ENCODE peak calls at places on chromosomes 12 and 14, in five cellular contexts. G is NCI-H460; R is stimulated activated CD4-positive, alpha-beta T cell treated with anti-CD3 and anti-CD28 coated beads, Interleukin-2, amount 100 ng/mL, for 24 hours; B is nucleus accumbens; J is left ventricle myocardium inferior. Z is an unnamed sample.

GRCh38 chr14:32129124-32129523 is 52.0 kb downstream of the ARHGAP5 start:
- DNase-seq in G (no peak), R (no peak), B (no peak), J (no peak), Z (no peak)

GRCh38 chr14:64992328-64992885 is 5.7 kb downstream of the FNTB start:
- DNase-seq in G (no peak), R (no peak), B (no peak), J (no peak), Z (no peak)

GRCh38 chr12:64103821-64104220 is 118.3 kb downstream of the KICS2 start:
- DNase-seq in G (no peak), R (no peak), B (no peak), J (no peak), Z (no peak)

GRCh38 chr14:86796221-86797074 is 1196.5 kb downstream of the GALC start:
- DNase-seq in G (no peak), R (no peak), B (no peak), J (no peak), Z (no peak)

GRCh38 chr14:52589646-52590045 is 37.0 kb downstream of the GPR137C start:
- DNase-seq in G (no peak), R (no peak), B (no peak), J (no peak), Z (no peak)

GRCh38 chr14:82689948-82690347 is 1156.3 kb upstream of the SEL1L start:
- DNase-seq in G (no peak), R (no peak), B (no peak), J (no peak), Z (no peak)

GRCh38 chr12:104348283-104348993 is 44.9 kb downstream of the EID3 start:
- DNase-seq in G (no peak), R (no peak), B (no peak), J (no peak), Z (no peak)

GRCh38 chr14:95668235-95668772 is 17.9 kb upstream of the TCL1B start:
- DNase-seq in G (no peak), R (no peak), B (no peak), J (no peak), Z (no peak)

GRCh38 chr12:87274594-87275245 is 754.5 kb downstream of the C12orf50 start:
- DNase-seq in G (peak), R (no peak), B (no peak), J (no peak), Z (no peak)

GRCh38 chr12:6827982-6828670 is at the start of gene P3H3:
- DNase-seq in G (peak), R (no peak), B (peak), J (peak), Z (no peak)

GRCh38 chr12:78530065-78530765 is 334.4 kb upstream of the SYT1 start:
- DNase-seq in G (no peak), R (no peak), B (no peak), J (no peak), Z (no peak)

GRCh38 chr12:89954259-89954658 is 245.6 kb upstream of the ATP2B1 start:
- DNase-seq in G (no peak), R (no peak), B (no peak), J (no peak), Z (no peak)

GRCh38 chr14:91753501-91754128 is 21.7 kb upstream of the CATSPERB start:
- DNase-seq in G (no peak), R (no peak), B (no peak), J (no peak), Z (no peak)

GRCh38 chr14:88463318-88463717 is 77.9 kb downstream of the SPATA7 start:
- DNase-seq in G (peak), R (no peak), B (no peak), J (no peak), Z (no peak)

GRCh38 chr14:81594012-81594411 is 60.4 kb upstream of the SEL1L start:
- DNase-seq in G (no peak), R (no peak), B (peak), J (peak), Z (no peak)

GRCh38 chr12:96403870-96404269 is 3.6 kb upstream of the CDK17 start:
- DNase-seq in G (no peak), R (no peak), B (no peak), J (no peak), Z (no peak)

GRCh38 chr12:21991526-21991925 is 50.3 kb upstream of the ABCC9 start:
- DNase-seq in G (no peak), R (no peak), B (no peak), J (no peak), Z (no peak)

GRCh38 chr14:74289801-74290200 is 12.9 kb downstream of the ABCD4 start:
- DNase-seq in G (no peak), R (no peak), B (no peak), J (no peak), Z (no peak)

GRCh38 chr14:68157971-68158371 is 338.4 kb downstream of the RAD51B start:
- DNase-seq in G (no peak), R (no peak), B (no peak), J (no peak), Z (no peak)

GRCh38 chr12:50187084-50187900 is 20.1 kb upstream of the CERS5 start:
- DNase-seq in G (no peak), R (peak), B (no peak), J (no peak), Z (no peak)

GRCh38 chr12:14770495-14771313 is 32.6 kb downstream of the WBP11 start:
- DNase-seq in G (peak), R (peak), B (peak), J (peak), Z (peak)

GRCh38 chr14:95098984-95099599 is 58.2 kb downstream of the DICER1 start:
- DNase-seq in G (peak), R (peak), B (peak), J (peak), Z (no peak)

GRCh38 chr14:68143341-68143807 is 323.8 kb downstream of the RAD51B start:
- DNase-seq in G (peak), R (no peak), B (no peak), J (peak), Z (no peak)

GRCh38 chr12:116463366-116463765 is 95.8 kb upstream of the MAP1LC3B2 start:
- DNase-seq in G (no peak), R (no peak), B (no peak), J (no peak), Z (no peak)

GRCh38 chr12:124573839-124574786 is 6.7 kb upstream of the NCOR2 start:
- DNase-seq in G (no peak), R (no peak), B (no peak), J (no peak), Z (no peak)

GRCh38 chr12:53750812-53751335 is 905 bp downstream of the CISTR start:
- DNase-seq in G (no peak), R (no peak), B (no peak), J (peak), Z (no peak)

GRCh38 chr14:86911506-86911905 is 1081.5 kb downstream of the GALC start:
- DNase-seq in G (no peak), R (no peak), B (no peak), J (no peak), Z (no peak)

GRCh38 chr14:97077253-97077653 is 280.1 kb downstream of the VRK1 start:
- DNase-seq in G (no peak), R (no peak), B (no peak), J (peak), Z (peak)

GRCh38 chr12:46364777-46365580 is 7.6 kb downstream of the SLC38A2 start:
- DNase-seq in G (peak), R (no peak), B (no peak), J (no peak), Z (no peak)

GRCh38 chr14:33686218-33686617 is 264.7 kb downstream of the EGLN3 start:
- DNase-seq in G (no peak), R (no peak), B (no peak), J (no peak), Z (no peak)

Z was measured in left lung.